ENCODE peak calls at places on chromosomes 11 and 22, in ten cellular contexts. Z, L, X, B, V, W, N, G, K and R are unnamed samples.

GRCh38 chr11:12281571-12282478 is 95.5 kb upstream of the PARVA start:
- DNase-seq in X (peak; percentile 90), N (peak; percentile 72), B (peak; percentile 69), L (peak; percentile 68), Z (peak; percentile 85), G (peak; percentile 80), K (peak; percentile 73), V (peak; percentile 63), W (peak; percentile 78), R (peak; percentile 72)

GRCh38 chr11:58796333-58797049 is 48.0 kb downstream of the GLYATL2 start:
- DNase-seq in G (no peak), V (no peak), X (peak; percentile 4), B (no peak), W (no peak), K (no peak), L (no peak), Z (no peak), N (no peak), R (no peak)

GRCh38 chr11:126186031-126186698 is 25.3 kb downstream of the RPUSD4 start:
- DNase-seq in V (no peak), K (no peak), W (no peak), Z (no peak), G (no peak), L (no peak), X (no peak), N (no peak), B (no peak), R (no peak)

GRCh38 chr11:87804176-87804575 is 371.1 kb downstream of the RAB38 start:
- DNase-seq in Z (no peak), K (no peak), X (no peak), W (no peak), B (no peak), G (no peak), N (no peak), V (no peak), L (no peak), R (no peak)

GRCh38 chr11:96241351-96241841 is 101.6 kb downstream of the MAML2 start:
- DNase-seq in G (no peak), Z (peak; percentile 40), K (no peak), N (no peak), X (no peak), B (no peak), L (no peak), V (no peak), W (no peak), R (no peak)

GRCh38 chr11:57223601-57224000 is 13.4 kb downstream of the APLNR start:
- DNase-seq in B (no peak), G (no peak), N (no peak), Z (no peak), K (no peak), W (no peak), V (no peak), X (peak; percentile 25), L (no peak), R (no peak)

GRCh38 chr11:102994101-102994500 is 38.6 kb upstream of the MMP13 start:
- DNase-seq in K (no peak), L (no peak), Z (no peak), V (no peak), G (no peak), W (no peak), N (no peak), X (peak; percentile 17), B (no peak), R (no peak)

GRCh38 chr22:44330727-44331660 is 18.2 kb upstream of the SHISAL1 start:
- DNase-seq in X (no peak), N (no peak), G (no peak), L (no peak), V (no peak), K (no peak), B (no peak), W (peak; percentile 22), Z (no peak), R (no peak)

GRCh38 chr11:79439430-79439892 is 1.4 kb downstream of the TENM4 start:
- DNase-seq in Z (no peak), W (no peak), L (no peak), X (peak; percentile 68), V (no peak), N (no peak), K (peak; percentile 18), G (peak; percentile 30), B (no peak), R (no peak)

GRCh38 chr22:31305194-31305593 is 12.9 kb upstream of the PIK3IP1 start:
- DNase-seq in Z (no peak), L (no peak), W (no peak), K (no peak), X (no peak), B (no peak), V (no peak), G (no peak), N (no peak), R (no peak)

GRCh38 chr11:18013790-18014507 is 1.1 kb upstream of the SERGEF start:
- DNase-seq in K (no peak), Z (no peak), B (no peak), N (no peak), V (no peak), G (peak; percentile 34), L (no peak), X (peak; percentile 37), W (peak; percentile 48), R (peak; percentile 2)

GRCh38 chr22:30982501-30982900 is 13.4 kb downstream of the TUG1 start:
- DNase-seq in V (no peak), G (no peak), Z (no peak), X (no peak), W (no peak), K (no peak), B (no peak), N (no peak), L (no peak), R (no peak)

GRCh38 chr22:44752285-44753188 is at the start of gene ARHGAP8:
- DNase-seq in X (no peak), Z (no peak), B (no peak), V (no peak), N (no peak), L (peak; percentile 63), G (peak; percentile 15), W (peak; percentile 76), K (no peak), R (no peak)

GRCh38 chr22:36741968-36742367 is 34.0 kb downstream of the IFT27 start:
- DNase-seq in G (no peak), W (no peak), K (no peak), N (no peak), Z (no peak), L (no peak), V (no peak), X (no peak), B (no peak), R (no peak)

GRCh38 chr11:66491315-66491935 is 11.2 kb downstream of the DPP3 start:
- DNase-seq in K (no peak), X (no peak), N (no peak), W (no peak), Z (no peak), V (no peak), G (no peak), L (no peak), B (peak; percentile 90), R (no peak)

GRCh38 chr11:28542556-28542955 is 434.4 kb downstream of the METTL15 start:
- DNase-seq in B (no peak), V (no peak), G (no peak), Z (no peak), X (no peak), K (no peak), N (no peak), L (peak; percentile 4), W (no peak), R (no peak)

GRCh38 chr22:16807109-16807508 is 18.1 kb downstream of the XKR3 start:
- DNase-seq in G (no peak), V (no peak), Z (no peak), X (no peak), L (no peak), K (no peak), N (no peak), B (no peak), W (no peak), R (no peak)

GRCh38 chr22:35742342-35743100 is 24.8 kb downstream of the APOL5 start:
- DNase-seq in B (no peak), K (no peak), L (no peak), Z (no peak), G (no peak), N (peak; percentile 83), W (no peak), V (no peak), X (peak; percentile 88), R (no peak)

GRCh38 chr11:85171648-85172257 is 455.4 kb downstream of the DLG2 start:
- DNase-seq in K (no peak), L (no peak), X (no peak), V (no peak), G (no peak), N (no peak), B (no peak), W (no peak), Z (no peak), R (no peak)

GRCh38 chr11:101848262-101848661 is 66.5 kb upstream of the CEP126 start:
- DNase-seq in L (no peak), W (no peak), V (no peak), B (no peak), Z (no peak), X (peak; percentile 49), K (no peak), N (no peak), G (peak; percentile 8), R (no peak)

GRCh38 chr11:32870676-32871075 is 21.9 kb upstream of the QSER1 start:
- DNase-seq in W (peak; percentile 19), V (no peak), N (no peak), B (no peak), X (no peak), K (no peak), L (peak; percentile 12), G (no peak), Z (peak; percentile 8), R (no peak)

GRCh38 chr11:84316866-84317560 is 1030.8 kb upstream of the CCDC90B start:
- DNase-seq in B (peak; percentile 30), G (peak; percentile 7), N (peak; percentile 1), K (peak; percentile 46), L (no peak), Z (no peak), V (no peak), X (no peak), W (no peak), R (no peak)

GRCh38 chr22:44574057-44574456 is 76.0 kb upstream of the RTL6 start:
- DNase-seq in W (no peak), K (no peak), X (peak; percentile 82), L (no peak), Z (no peak), G (no peak), V (no peak), B (no peak), N (no peak), R (no peak)

GRCh38 chr11:124823512-124824376 is 23.5 kb upstream of the MSANTD2 start:
- DNase-seq in L (no peak), X (no peak), N (no peak), Z (no peak), K (no peak), V (no peak), B (no peak), G (no peak), W (peak; percentile 4), R (no peak)

GRCh38 chr11:74272276-74272675 is 39.2 kb downstream of the P4HA3 start:
- DNase-seq in Z (no peak), W (no peak), G (no peak), L (no peak), V (no peak), N (no peak), B (no peak), X (no peak), K (no peak), R (no peak)

GRCh38 chr11:110712643-110713468 is 619 bp upstream of the ARHGAP20 start:
- DNase-seq in L (no peak), K (peak; percentile 43), V (no peak), W (peak; percentile 43), X (peak; percentile 83), N (peak; percentile 34), G (peak; percentile 39), B (peak; percentile 16), Z (peak; percentile 32), R (no peak)

GRCh38 chr11:35478411-35479139 is 46.8 kb downstream of the PAMR1 start:
- DNase-seq in K (peak; percentile 68), V (no peak), G (no peak), Z (no peak), W (no peak), B (no peak), N (no peak), L (no peak), X (no peak), R (no peak)

GRCh38 chr11:62545437-62546243 is 966 bp downstream of the AHNAK start:
- DNase-seq in Z (peak; percentile 51), N (peak; percentile 87), B (peak; percentile 88), G (no peak), K (peak; percentile 49), V (peak; percentile 47), W (peak; percentile 35), X (peak; percentile 97), L (no peak), R (peak; percentile 54)